ENCODE peak calls at places on chromosomes 7 and 10, in ten cellular contexts. J is NCI-H1092 treated with DMSO at 0.1 percent for 48 hours; C is brain microvascular endothelial cell; G is IMR-90; X is CD4-positive, CD25-positive, alpha-beta regulatory T cell; E is GM13977; T is SK-N-DZ; R is NCI-H774; W is naive thymus-derived CD4-positive, alpha-beta T cell; P is NCI-H1694 treated with DMSO at 0.1 percent for 48 hours. Z is an unnamed sample.

GRCh38 chr7:3957735-3958491 is 656.9 kb downstream of the SDK1 start:
- DNase-seq in R (no peak), T (no peak), G (no peak), W (no peak), X (no peak), E (no peak), C (no peak), P (no peak), J (no peak), Z (no peak)

GRCh38 chr10:18010050-18010449 is 58.3 kb downstream of the SLC39A12 start:
- DNase-seq in P (no peak), C (no peak), W (no peak), R (no peak), X (no peak), E (no peak), G (peak), J (no peak), T (no peak), Z (no peak)

GRCh38 chr7:117827861-117828260 is 45.4 kb downstream of the CTTNBP2 start:
- DNase-seq in C (peak), E (no peak), W (no peak), P (no peak), R (no peak), T (no peak), G (peak), J (peak), X (no peak), Z (no peak)

GRCh38 chr7:27193335-27194001 is 6.4 kb downstream of the HOXA13 start:
- DNase-seq in J (no peak), G (no peak), W (no peak), E (no peak), T (no peak), X (no peak), R (no peak), P (no peak), C (no peak), Z (no peak)

GRCh38 chr7:44473295-44473694 is 17.2 kb downstream of the NUDCD3 start:
- DNase-seq in T (no peak), X (no peak), C (peak), W (no peak), G (peak), R (no peak), P (no peak), J (no peak), E (no peak), Z (no peak)

GRCh38 chr10:55002420-55002819 is 201.4 kb upstream of the PCDH15 start:
- DNase-seq in X (no peak), G (no peak), C (no peak), T (no peak), P (no peak), E (no peak), J (no peak), W (no peak), R (no peak), Z (no peak)

GRCh38 chr10:95444792-95445191 is 116.4 kb downstream of the SORBS1 start:
- DNase-seq in X (no peak), G (no peak), J (no peak), W (no peak), P (no peak), R (peak), T (no peak), E (no peak), C (no peak), Z (no peak)

GRCh38 chr7:37504791-37505190 is 56.1 kb upstream of the ELMO1 start:
- DNase-seq in G (no peak), X (no peak), E (no peak), C (no peak), R (no peak), J (no peak), W (no peak), T (no peak), P (no peak), Z (no peak)

GRCh38 chr10:18497955-18498354 is 153.4 kb downstream of the NSUN6 start:
- DNase-seq in P (no peak), R (no peak), T (no peak), J (no peak), C (no peak), G (no peak), W (no peak), E (no peak), X (no peak), Z (no peak)